ENCODE peak calls at places on chromosomes 6 and 20, in five cellular contexts. One of them, this sample, is unnamed.

GRCh38 chr6:144119376-144119775 is 24.0 kb upstream of the SF3B5 start:
- DNase-seq in PC-3: no peak
- DNase-seq in pons: no peak
- DNase-seq in CD4-positive, alpha-beta memory T cell: no peak
- DNase-seq in RWPE1: no peak
- DNase-seq in this sample: no peak

GRCh38 chr20:32470025-32470861 is 112.1 kb downstream of the ASXL1 start:
- DNase-seq in RWPE1: no peak
- DNase-seq in CD4-positive, alpha-beta memory T cell: no peak
- DNase-seq in pons: no peak
- DNase-seq in PC-3: peak
- DNase-seq in this sample: no peak

GRCh38 chr20:56994006-56994405 is 272.4 kb downstream of the BMP7 start:
- DNase-seq in PC-3: no peak
- DNase-seq in RWPE1: no peak
- DNase-seq in pons: no peak
- DNase-seq in CD4-positive, alpha-beta memory T cell: no peak
- DNase-seq in this sample: no peak

GRCh38 chr20:19993937-19994667 is 23.1 kb upstream of the NAA20 start:
- DNase-seq in RWPE1: peak
- DNase-seq in pons: no peak
- DNase-seq in PC-3: peak
- DNase-seq in CD4-positive, alpha-beta memory T cell: no peak
- DNase-seq in this sample: no peak

GRCh38 chr6:169702640-169703246 is 817 bp downstream of the C6orf120 start:
- DNase-seq in RWPE1: no peak
- DNase-seq in pons: no peak
- DNase-seq in PC-3: peak
- DNase-seq in CD4-positive, alpha-beta memory T cell: peak
- DNase-seq in this sample: peak

GRCh38 chr6:87731818-87732661 is 30.0 kb upstream of the AKIRIN2 start:
- DNase-seq in pons: peak
- DNase-seq in RWPE1: peak
- DNase-seq in CD4-positive, alpha-beta memory T cell: peak
- DNase-seq in PC-3: peak
- DNase-seq in this sample: no peak

GRCh38 chr20:63023071-63023835 is 16.5 kb upstream of the BHLHE23 start:
- DNase-seq in PC-3: no peak
- DNase-seq in pons: no peak
- DNase-seq in CD4-positive, alpha-beta memory T cell: no peak
- DNase-seq in RWPE1: no peak
- DNase-seq in this sample: no peak

GRCh38 chr20:51636123-51636522 is 93.6 kb upstream of the NFATC2 start:
- DNase-seq in RWPE1: peak
- DNase-seq in PC-3: peak
- DNase-seq in pons: no peak
- DNase-seq in CD4-positive, alpha-beta memory T cell: no peak
- DNase-seq in this sample: no peak

GRCh38 chr6:45467853-45468252 is 90.1 kb upstream of the SUPT3H start:
- DNase-seq in RWPE1: no peak
- DNase-seq in CD4-positive, alpha-beta memory T cell: no peak
- DNase-seq in PC-3: no peak
- DNase-seq in pons: no peak
- DNase-seq in this sample: no peak

GRCh38 chr20:57080796-57081195 is 185.6 kb downstream of the BMP7 start:
- DNase-seq in PC-3: peak
- DNase-seq in pons: peak
- DNase-seq in RWPE1: no peak
- DNase-seq in CD4-positive, alpha-beta memory T cell: no peak
- DNase-seq in this sample: no peak

GRCh38 chr6:39256294-39256693 is 27.0 kb upstream of the KCNK5 start:
- DNase-seq in PC-3: no peak
- DNase-seq in CD4-positive, alpha-beta memory T cell: no peak
- DNase-seq in RWPE1: no peak
- DNase-seq in pons: no peak
- DNase-seq in this sample: no peak

GRCh38 chr20:40359127-40359892 is 329.7 kb downstream of the MAFB start:
- DNase-seq in CD4-positive, alpha-beta memory T cell: no peak
- DNase-seq in RWPE1: no peak
- DNase-seq in PC-3: no peak
- DNase-seq in pons: no peak
- DNase-seq in this sample: no peak

GRCh38 chr20:39045676-39046075 is 83.5 kb downstream of the DHX35 start:
- DNase-seq in CD4-positive, alpha-beta memory T cell: no peak
- DNase-seq in PC-3: no peak
- DNase-seq in RWPE1: no peak
- DNase-seq in pons: no peak
- DNase-seq in this sample: no peak

GRCh38 chr20:1345030-1345755 is 16.3 kb upstream of the SDCBP2 start:
- DNase-seq in pons: no peak
- DNase-seq in CD4-positive, alpha-beta memory T cell: no peak
- DNase-seq in PC-3: no peak
- DNase-seq in RWPE1: no peak
- DNase-seq in this sample: no peak

GRCh38 chr6:83086751-83087150 is 19.3 kb downstream of the DOP1A start:
- DNase-seq in PC-3: no peak
- DNase-seq in CD4-positive, alpha-beta memory T cell: no peak
- DNase-seq in pons: no peak
- DNase-seq in RWPE1: no peak
- DNase-seq in this sample: no peak

GRCh38 chr20:1401431-1401907 is 8.6 kb upstream of the FKBP1A start:
- DNase-seq in PC-3: peak
- DNase-seq in CD4-positive, alpha-beta memory T cell: no peak
- DNase-seq in pons: no peak
- DNase-seq in RWPE1: no peak
- DNase-seq in this sample: no peak

GRCh38 chr20:2146080-2146867 is 44.6 kb downstream of the STK35 start:
- DNase-seq in RWPE1: no peak
- DNase-seq in CD4-positive, alpha-beta memory T cell: no peak
- DNase-seq in pons: no peak
- DNase-seq in PC-3: no peak
- DNase-seq in this sample: no peak

GRCh38 chr20:41524980-41525613 is 93.1 kb downstream of the CHD6 start:
- DNase-seq in CD4-positive, alpha-beta memory T cell: no peak
- DNase-seq in RWPE1: peak
- DNase-seq in pons: peak
- DNase-seq in PC-3: no peak
- DNase-seq in this sample: no peak

GRCh38 chr20:59515013-59515905 is 89.1 kb upstream of the PHACTR3 start:
- DNase-seq in RWPE1: peak
- DNase-seq in CD4-positive, alpha-beta memory T cell: no peak
- DNase-seq in PC-3: peak
- DNase-seq in pons: peak
- DNase-seq in this sample: no peak

GRCh38 chr6:143337201-143337949 is 113.1 kb downstream of the ADAT2 start:
- DNase-seq in pons: no peak
- DNase-seq in PC-3: peak
- DNase-seq in CD4-positive, alpha-beta memory T cell: peak
- DNase-seq in RWPE1: no peak
- DNase-seq in this sample: peak

GRCh38 chr20:40945754-40946451 is 82.7 kb upstream of the TOP1 start:
- DNase-seq in PC-3: peak
- DNase-seq in CD4-positive, alpha-beta memory T cell: no peak
- DNase-seq in pons: peak
- DNase-seq in RWPE1: peak
- DNase-seq in this sample: no peak

GRCh38 chr6:79586548-79586947 is 44.6 kb upstream of the SH3BGRL2 start:
- DNase-seq in CD4-positive, alpha-beta memory T cell: no peak
- DNase-seq in pons: no peak
- DNase-seq in RWPE1: peak
- DNase-seq in PC-3: peak
- DNase-seq in this sample: no peak

GRCh38 chr20:31915491-31916280 is 36.2 kb downstream of the PDRG1 start:
- DNase-seq in RWPE1: no peak
- DNase-seq in pons: no peak
- DNase-seq in PC-3: no peak
- DNase-seq in CD4-positive, alpha-beta memory T cell: no peak
- DNase-seq in this sample: no peak

GRCh38 chr6:26531897-26532296 is 6.3 kb upstream of the HMGN4 start:
- DNase-seq in RWPE1: no peak
- DNase-seq in CD4-positive, alpha-beta memory T cell: no peak
- DNase-seq in PC-3: no peak
- DNase-seq in pons: peak
- DNase-seq in this sample: peak

GRCh38 chr6:20367716-20368485 is 33.8 kb upstream of the E2F3 start:
- DNase-seq in CD4-positive, alpha-beta memory T cell: no peak
- DNase-seq in pons: no peak
- DNase-seq in RWPE1: no peak
- DNase-seq in PC-3: no peak
- DNase-seq in this sample: no peak

GRCh38 chr6:120056085-120056484 is 706.5 kb upstream of the MAN1A1 start:
- DNase-seq in CD4-positive, alpha-beta memory T cell: no peak
- DNase-seq in PC-3: peak
- DNase-seq in RWPE1: no peak
- DNase-seq in pons: no peak
- DNase-seq in this sample: no peak

GRCh38 chr6:162377735-162378134 is 349.8 kb downstream of the PRKN start:
- DNase-seq in RWPE1: no peak
- DNase-seq in pons: peak
- DNase-seq in CD4-positive, alpha-beta memory T cell: no peak
- DNase-seq in PC-3: no peak
- DNase-seq in this sample: no peak

GRCh38 chr20:32966382-32966781 is 37.9 kb downstream of the SUN5 start:
- DNase-seq in pons: no peak
- DNase-seq in PC-3: no peak
- DNase-seq in RWPE1: no peak
- DNase-seq in CD4-positive, alpha-beta memory T cell: no peak
- DNase-seq in this sample: no peak

GRCh38 chr20:4038047-4038459 is 22.7 kb upstream of the RNF24 start:
- DNase-seq in pons: peak
- DNase-seq in CD4-positive, alpha-beta memory T cell: peak
- DNase-seq in PC-3: peak
- DNase-seq in RWPE1: peak
- DNase-seq in this sample: peak

GRCh38 chr20:14948416-14948815 is 611.0 kb upstream of the FLRT3 start:
- DNase-seq in RWPE1: no peak
- DNase-seq in PC-3: peak
- DNase-seq in pons: peak
- DNase-seq in CD4-positive, alpha-beta memory T cell: no peak
- DNase-seq in this sample: no peak

GRCh38 chr20:21315138-21315537 is 12.0 kb downstream of the XRN2 start:
- DNase-seq in PC-3: no peak
- DNase-seq in RWPE1: peak
- DNase-seq in CD4-positive, alpha-beta memory T cell: no peak
- DNase-seq in pons: no peak
- DNase-seq in this sample: peak

GRCh38 chr20:9287826-9288225 is 218.9 kb downstream of the PLCB4 start:
- DNase-seq in pons: no peak
- DNase-seq in PC-3: peak
- DNase-seq in RWPE1: no peak
- DNase-seq in CD4-positive, alpha-beta memory T cell: no peak
- DNase-seq in this sample: no peak

GRCh38 chr6:130425532-130425931 is 59.7 kb downstream of the TMEM200A start:
- DNase-seq in CD4-positive, alpha-beta memory T cell: no peak
- DNase-seq in pons: no peak
- DNase-seq in PC-3: no peak
- DNase-seq in RWPE1: no peak
- DNase-seq in this sample: no peak

GRCh38 chr6:144360401-144360800 is 75.3 kb downstream of the UTRN start:
- DNase-seq in CD4-positive, alpha-beta memory T cell: no peak
- DNase-seq in RWPE1: no peak
- DNase-seq in pons: no peak
- DNase-seq in PC-3: peak
- DNase-seq in this sample: no peak

GRCh38 chr6:85460951-85461805 is 11.3 kb downstream of the NT5E start:
- DNase-seq in CD4-positive, alpha-beta memory T cell: peak
- DNase-seq in PC-3: peak
- DNase-seq in pons: no peak
- DNase-seq in RWPE1: no peak
- DNase-seq in this sample: peak

This sample was measured in naive B cell.